ENCODE peak calls at places on chromosomes 13 and 19, in nine cellular contexts. W, Q, O, V, X, F, K, L and N are unnamed samples.

GRCh38 chr13:114200673-114201005 is 21.6 kb downstream of the CFAP97D2 start:
- DNase-seq in W (no peak), Q (no peak), O (no peak), V (no peak), X (peak; percentile 14), F (no peak), K (peak; percentile 80), L (peak; percentile 56), N (no peak)

GRCh38 chr13:108178105-108178504 is 37.2 kb downstream of the LIG4 start:
- DNase-seq in W (no peak), Q (no peak), O (no peak), V (no peak), X (no peak), F (no peak), K (no peak), L (no peak), N (no peak)

GRCh38 chr19:21604351-21604926 is 99.0 kb downstream of the ZNF429 start:
- DNase-seq in W (no peak), Q (no peak), O (no peak), V (no peak), X (peak; percentile 5), F (no peak), K (peak; percentile 95), L (peak; percentile 12), N (no peak)

GRCh38 chr19:48696353-48697010 is 711 bp downstream of the FUT2 start:
- DNase-seq in W (no peak), Q (no peak), O (no peak), V (no peak), X (no peak), F (no peak), K (peak; percentile 72), L (no peak), N (no peak)

GRCh38 chr19:3657395-3657769 is 30.8 kb upstream of the CACTIN start:
- DNase-seq in W (no peak), Q (no peak), O (no peak), V (no peak), X (no peak), F (no peak), K (no peak), L (no peak), N (no peak)

GRCh38 chr13:91172160-91172559 is 175.3 kb upstream of the MIR17HG start:
- DNase-seq in W (no peak), Q (no peak), O (no peak), V (no peak), X (no peak), F (no peak), K (no peak), L (no peak), N (no peak)

GRCh38 chr13:114062754-114063153 is 69.7 kb downstream of the RASA3 start:
- DNase-seq in W (no peak), Q (no peak), O (peak; percentile 63), V (no peak), X (no peak), F (no peak), K (no peak), L (no peak), N (no peak)

GRCh38 chr19:13172335-13173128 is 22.3 kb downstream of the IER2 start:
- DNase-seq in W (no peak), Q (peak; percentile 21), O (peak; percentile 92), V (peak; percentile 89), X (peak; percentile 81), F (no peak), K (no peak), L (peak; percentile 77), N (peak; percentile 66)

GRCh38 chr13:96089749-96090239 is at the start of gene HS6ST3:
- DNase-seq in W (no peak), Q (peak; percentile 45), O (peak; percentile 58), V (no peak), X (no peak), F (no peak), K (peak; percentile 75), L (peak; percentile 10), N (no peak)

DNA sequence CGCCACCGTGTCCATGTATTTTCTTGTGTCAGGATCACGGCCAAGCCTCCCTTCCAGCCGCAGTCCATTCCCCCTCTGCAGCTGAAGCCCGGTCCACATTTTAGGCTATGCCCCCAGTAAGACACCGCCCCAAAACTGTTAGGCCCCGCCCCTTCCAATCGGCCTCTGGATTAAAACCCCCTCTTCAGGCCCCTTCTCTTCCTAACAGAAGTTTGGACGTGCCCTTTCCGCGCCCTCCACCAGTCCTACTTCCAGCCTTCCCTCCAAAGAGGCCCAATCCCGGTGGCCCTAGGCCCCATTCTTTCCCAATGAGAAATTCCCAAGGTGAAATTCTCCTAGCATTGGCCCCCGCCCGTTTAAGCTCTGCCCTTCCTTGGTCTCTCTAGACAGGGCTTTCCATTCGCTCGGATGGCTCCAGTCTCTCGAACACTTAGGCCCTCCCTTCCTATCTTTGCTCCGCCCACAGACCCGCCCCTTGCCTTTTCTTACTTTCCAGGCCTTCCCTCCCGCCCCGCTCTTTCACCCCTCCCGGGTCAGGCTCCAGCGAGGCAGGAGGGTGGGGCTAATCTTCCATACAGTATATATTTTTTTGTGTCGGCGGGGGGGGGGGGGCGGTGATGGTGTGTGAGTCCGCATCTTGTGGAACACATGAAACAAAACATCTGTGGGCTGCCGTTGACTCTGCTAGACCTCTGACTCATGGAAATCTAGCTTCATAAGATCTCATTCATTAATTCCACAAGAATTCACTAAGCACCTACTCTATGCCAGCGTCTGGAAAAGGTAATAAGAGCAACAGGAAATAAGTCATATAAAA is 13.6 kb downstream of the LTBP4 start:
- DNase-seq in W (peak; percentile 96), Q (no peak), O (peak; percentile 94), V (no peak), X (peak; percentile 98), F (peak; percentile 27), K (peak; percentile 96), L (peak; percentile 96), N (peak; percentile 51)
- H3K4me3 ChIP-seq in W (peak overlapping the region; percentile 88), Q (peak overlapping the region; percentile 51), O (peak overlapping the region; percentile 61), V (peak overlapping the region; percentile 57), X (peak overlapping the region; percentile 77), F (peak overlapping the region; percentile 57), K (peak overlapping the region; percentile 96), L (peak overlapping the region; percentile 95), N (peak overlapping the region; percentile 45)

DNA sequence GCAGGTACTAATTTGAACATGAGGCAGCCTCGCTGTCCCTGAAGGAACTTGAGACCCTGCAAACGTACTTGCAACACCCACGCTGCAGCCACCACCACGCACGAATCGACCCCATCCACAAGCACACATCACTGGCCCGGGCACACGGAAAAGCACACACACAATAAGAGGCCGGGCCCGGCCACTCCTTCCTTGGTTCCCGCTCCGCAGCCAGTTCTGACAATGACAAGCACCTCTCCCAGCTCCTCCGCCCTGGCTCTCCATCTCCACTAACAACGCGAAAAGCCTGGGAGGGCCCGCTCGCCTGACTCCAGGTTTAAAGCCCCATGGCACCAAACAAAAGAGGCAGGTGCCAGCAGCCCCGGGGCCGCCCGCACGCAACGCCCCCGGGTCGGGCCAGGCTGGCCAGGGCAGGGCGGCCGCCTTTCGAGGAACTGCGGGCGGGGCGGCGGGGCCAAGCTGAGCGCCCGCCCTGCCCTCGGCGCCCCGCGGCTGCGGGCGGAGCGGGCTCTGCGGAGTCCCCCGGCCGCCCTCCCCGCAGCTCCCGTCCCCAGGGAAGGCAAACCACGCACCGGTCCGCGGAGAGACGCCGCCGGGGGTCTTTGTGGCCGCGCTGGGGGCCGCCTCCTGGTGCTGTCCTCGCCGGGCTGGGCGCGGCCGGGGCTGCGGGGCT is 504 bp downstream of the DCLK1 start:
- DNase-seq in W (no peak), Q (peak; percentile 40), O (peak; percentile 74), V (no peak), X (peak; percentile 20), F (no peak), K (peak; percentile 77), L (peak; percentile 16), N (peak; percentile 15)
- H3K4me3 ChIP-seq in W (no peak overlapping the region), Q (peak overlapping the region; percentile 69), O (peak overlapping the region; percentile 58), V (peak overlapping the region; percentile 75), X (peak overlapping the region; percentile 61), F (peak overlapping the region; percentile 60), K (peak overlapping the region; percentile 92), L (peak overlapping the region; percentile 57), N (peak overlapping the region; percentile 49)

DNA sequence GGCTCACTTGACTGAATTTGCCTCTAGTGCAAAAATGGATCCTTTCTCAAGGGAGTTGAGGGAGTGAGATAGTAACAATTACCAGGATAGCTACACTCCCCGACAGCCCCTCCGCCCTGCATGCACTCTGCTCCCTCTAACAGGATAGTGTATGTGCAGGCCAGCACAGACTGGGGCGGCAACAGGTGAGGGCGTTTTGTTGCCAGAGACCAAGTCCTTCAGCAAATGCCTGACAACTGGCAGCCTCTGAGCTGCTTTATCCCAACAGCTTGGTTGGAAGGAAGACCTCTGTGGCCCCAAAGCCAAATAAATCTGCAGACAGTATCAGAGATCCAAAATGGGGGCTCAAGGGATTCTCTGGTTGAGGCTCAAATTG is 86.6 kb downstream of the SLC7A1 start:
- DNase-seq in W (no peak), Q (no peak), O (no peak), V (no peak), X (no peak), F (no peak), K (no peak), L (no peak), N (no peak)
- H3K4me3 ChIP-seq in W (no peak overlapping the region), Q (no peak overlapping the region), O (no peak overlapping the region), V (no peak overlapping the region), X (no peak overlapping the region), F (no peak overlapping the region), K (no peak overlapping the region), L (no peak overlapping the region), N (no peak overlapping the region)

GRCh38 chr19:29673451-29674371 is 8.4 kb downstream of the PLEKHF1 start:
- DNase-seq in W (no peak), Q (no peak), O (no peak), V (no peak), X (no peak), F (no peak), K (no peak), L (no peak), N (no peak)

GRCh38 chr19:29676586-29676985 is 11.3 kb downstream of the PLEKHF1 start:
- DNase-seq in W (no peak), Q (no peak), O (no peak), V (no peak), X (no peak), F (no peak), K (no peak), L (no peak), N (peak; percentile 90)

GRCh38 chr19:29675650-29676186 is 10.5 kb downstream of the PLEKHF1 start:
- DNase-seq in W (no peak), Q (peak; percentile 71), O (no peak), V (no peak), X (no peak), F (no peak), K (no peak), L (no peak), N (peak; percentile 72)

GRCh38 chr19:29674374-29675119 is 9.3 kb downstream of the PLEKHF1 start:
- DNase-seq in W (no peak), Q (no peak), O (no peak), V (no peak), X (no peak), F (no peak), K (no peak), L (no peak), N (no peak)

DNA sequence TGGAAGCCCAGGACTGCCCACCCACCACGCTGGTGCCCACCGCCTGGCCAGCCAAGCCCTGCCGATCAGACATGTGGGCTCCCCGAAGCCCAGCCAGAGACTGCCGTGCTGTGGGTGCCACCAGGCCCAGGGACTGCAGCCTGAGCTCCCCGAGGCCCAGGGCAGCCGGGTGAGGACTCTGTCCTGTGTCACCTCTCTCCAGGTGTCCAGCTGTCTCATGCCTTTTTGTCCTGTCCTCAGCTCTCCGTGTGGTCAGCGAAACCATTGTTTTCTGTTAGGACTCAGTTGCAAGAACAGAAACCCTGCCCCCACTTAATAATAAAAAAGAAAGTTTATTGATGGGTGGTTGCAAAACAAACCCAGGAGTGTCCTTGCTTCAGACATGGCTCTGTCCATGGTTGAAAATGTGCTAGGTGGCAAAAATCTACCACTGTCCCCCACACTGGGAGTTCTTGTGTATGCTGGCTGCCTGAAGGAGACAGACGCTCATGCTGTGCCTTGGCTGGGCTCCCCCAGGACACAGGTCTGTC is 9.9 kb downstream of the PLEKHF1 start:
- DNase-seq in W (no peak), Q (no peak), O (no peak), V (no peak), X (no peak), F (no peak), K (no peak), L (no peak), N (no peak)
- H3K4me3 ChIP-seq in W (no peak overlapping the region), Q (no peak overlapping the region), O (no peak overlapping the region), V (no peak overlapping the region), X (no peak overlapping the region), F (no peak overlapping the region), K (no peak overlapping the region), L (no peak overlapping the region), N (no peak overlapping the region)